ENCODE peak calls at places on chromosome 9, in ten cellular contexts. One of them, this sample, is unnamed.

GRCh38 chr9:88781500-88782391 is 209.5 kb upstream of the S1PR3 start:
- DNase-seq in A549: peak; percentile 48
- DNase-seq in left lobe of liver: no peak
- DNase-seq in NCI-H1436 treated with DMSO at 0.1 percent for 48 hours: no peak
- DNase-seq in WTC11: peak; percentile 31
- DNase-seq in T follicular helper cell: no peak
- DNase-seq in GM10248: no peak
- DNase-seq in A673: peak; percentile 93
- DNase-seq in dorsolateral prefrontal cortex: peak; percentile 46
- DNase-seq in C1 segment of cervical spinal cord: no peak
- DNase-seq in this sample: no peak

GRCh38 chr9:136015656-136016055 is 54.5 kb upstream of the UBAC1 start:
- DNase-seq in A673: no peak
- DNase-seq in WTC11: peak; percentile 17
- DNase-seq in left lobe of liver: no peak
- DNase-seq in NCI-H1436 treated with DMSO at 0.1 percent for 48 hours: no peak
- DNase-seq in T follicular helper cell: no peak
- DNase-seq in A549: no peak
- DNase-seq in C1 segment of cervical spinal cord: no peak
- DNase-seq in dorsolateral prefrontal cortex: no peak
- DNase-seq in GM10248: no peak
- DNase-seq in this sample: no peak

GRCh38 chr9:127858041-127858512 is 3.6 kb upstream of the ENG start:
- DNase-seq in left lobe of liver: no peak
- DNase-seq in T follicular helper cell: no peak
- DNase-seq in A673: no peak
- DNase-seq in C1 segment of cervical spinal cord: no peak
- DNase-seq in NCI-H1436 treated with DMSO at 0.1 percent for 48 hours: no peak
- DNase-seq in GM10248: no peak
- DNase-seq in WTC11: no peak
- DNase-seq in dorsolateral prefrontal cortex: no peak
- DNase-seq in A549: no peak
- DNase-seq in this sample: no peak

GRCh38 chr9:3337515-3337914 is 188.3 kb downstream of the RFX3 start:
- DNase-seq in left lobe of liver: no peak
- DNase-seq in dorsolateral prefrontal cortex: peak; percentile 33
- DNase-seq in A549: no peak
- DNase-seq in T follicular helper cell: no peak
- DNase-seq in NCI-H1436 treated with DMSO at 0.1 percent for 48 hours: no peak
- DNase-seq in GM10248: no peak
- DNase-seq in WTC11: no peak
- DNase-seq in A673: no peak
- DNase-seq in C1 segment of cervical spinal cord: no peak
- DNase-seq in this sample: no peak

GRCh38 chr9:129253820-129254381 is 75.8 kb upstream of the IER5L start:
- DNase-seq in C1 segment of cervical spinal cord: no peak
- DNase-seq in dorsolateral prefrontal cortex: peak; percentile 81
- DNase-seq in WTC11: no peak
- DNase-seq in GM10248: no peak
- DNase-seq in T follicular helper cell: no peak
- DNase-seq in A673: no peak
- DNase-seq in NCI-H1436 treated with DMSO at 0.1 percent for 48 hours: no peak
- DNase-seq in A549: no peak
- DNase-seq in left lobe of liver: no peak
- DNase-seq in this sample: no peak

GRCh38 chr9:70578720-70579119 is 164.3 kb upstream of the KLF9 start:
- DNase-seq in WTC11: no peak
- DNase-seq in GM10248: no peak
- DNase-seq in A549: no peak
- DNase-seq in NCI-H1436 treated with DMSO at 0.1 percent for 48 hours: no peak
- DNase-seq in left lobe of liver: no peak
- DNase-seq in A673: no peak
- DNase-seq in dorsolateral prefrontal cortex: no peak
- DNase-seq in T follicular helper cell: no peak
- DNase-seq in C1 segment of cervical spinal cord: no peak
- DNase-seq in this sample: no peak

GRCh38 chr9:14616188-14616982 is 76.8 kb downstream of the ZDHHC21 start:
- DNase-seq in GM10248: no peak
- DNase-seq in NCI-H1436 treated with DMSO at 0.1 percent for 48 hours: peak; percentile 60
- DNase-seq in A549: peak; percentile 66
- DNase-seq in A673: peak; percentile 70
- DNase-seq in dorsolateral prefrontal cortex: no peak
- DNase-seq in left lobe of liver: no peak
- DNase-seq in T follicular helper cell: no peak
- DNase-seq in C1 segment of cervical spinal cord: no peak
- DNase-seq in WTC11: no peak
- DNase-seq in this sample: no peak

GRCh38 chr9:110573305-110573704 is 6.2 kb downstream of the SVEP1 start:
- DNase-seq in dorsolateral prefrontal cortex: no peak
- DNase-seq in C1 segment of cervical spinal cord: no peak
- DNase-seq in WTC11: no peak
- DNase-seq in NCI-H1436 treated with DMSO at 0.1 percent for 48 hours: no peak
- DNase-seq in left lobe of liver: no peak
- DNase-seq in T follicular helper cell: no peak
- DNase-seq in A673: no peak
- DNase-seq in A549: no peak
- DNase-seq in GM10248: no peak
- DNase-seq in this sample: no peak

GRCh38 chr9:64773491-64773931 is 511.5 kb downstream of the FOXD4L5 start:
- DNase-seq in NCI-H1436 treated with DMSO at 0.1 percent for 48 hours: no peak
- DNase-seq in left lobe of liver: no peak
- DNase-seq in WTC11: no peak
- DNase-seq in A673: peak; percentile 0
- DNase-seq in A549: no peak
- DNase-seq in T follicular helper cell: no peak
- DNase-seq in C1 segment of cervical spinal cord: no peak
- DNase-seq in dorsolateral prefrontal cortex: no peak
- DNase-seq in GM10248: peak; percentile 7
- DNase-seq in this sample: no peak

GRCh38 chr9:89549031-89549644 is 51.2 kb upstream of the SEMA4D start:
- DNase-seq in T follicular helper cell: peak; percentile 78
- DNase-seq in C1 segment of cervical spinal cord: peak; percentile 46
- DNase-seq in A549: peak; percentile 58
- DNase-seq in NCI-H1436 treated with DMSO at 0.1 percent for 48 hours: no peak
- DNase-seq in A673: peak; percentile 77
- DNase-seq in GM10248: peak; percentile 89
- DNase-seq in dorsolateral prefrontal cortex: peak; percentile 70
- DNase-seq in left lobe of liver: peak; percentile 77
- DNase-seq in WTC11: peak; percentile 82
- DNase-seq in this sample: peak; percentile 73

GRCh38 chr9:80489329-80489728 is 917.6 kb downstream of the TLE4 start:
- DNase-seq in GM10248: no peak
- DNase-seq in left lobe of liver: no peak
- DNase-seq in A673: no peak
- DNase-seq in C1 segment of cervical spinal cord: no peak
- DNase-seq in T follicular helper cell: no peak
- DNase-seq in dorsolateral prefrontal cortex: no peak
- DNase-seq in WTC11: no peak
- DNase-seq in NCI-H1436 treated with DMSO at 0.1 percent for 48 hours: no peak
- DNase-seq in A549: no peak
- DNase-seq in this sample: no peak

This sample was measured in activated T-helper 1 cell treated with anti-CD3 and anti-CD28 coated beads, Interleukin-12 subunit alpha, Interleukin-12 subunit beta, Interleukin-2, Interleukin-4 antibody, amounts not matched to agents 30 ng/mL and 10 ng/mL and 1 ng/mL, durations not matched to agents 14 hours and 24 hours and 36 hours.